ENCODE peak calls at places on chromosome 7, in ten cellular contexts. Y, J, R, W, Z, Q, S, H, O and B are unnamed samples.
A peak's percentile ranks its signal among the peaks of the same experiment; 100 is the strongest.

GRCh38 chr7:100483728-100484635 is at the start of gene NYAP1:
- DNase-seq in Y (no peak), J (peak; percentile 43), R (no peak), W (no peak), Z (peak; percentile 82), Q (peak; percentile 64), S (peak; percentile 27), H (no peak), O (peak; percentile 64), B (peak; percentile 19)

GRCh38 chr7:50842061-50842460 is 59.4 kb upstream of the GRB10 start:
- DNase-seq in Y (no peak), J (no peak), R (no peak), W (no peak), Z (no peak), Q (no peak), S (no peak), H (no peak), O (no peak), B (no peak)

GRCh38 chr7:24725554-24726260 is 31.6 kb downstream of the GSDME start:
- DNase-seq in Y (no peak), J (no peak), R (no peak), W (no peak), Z (no peak), Q (no peak), S (no peak), H (no peak), O (no peak), B (no peak)

GRCh38 chr7:117683736-117684135 is 189.5 kb downstream of the CTTNBP2 start:
- DNase-seq in Y (no peak), J (no peak), R (no peak), W (no peak), Z (no peak), Q (no peak), S (peak; percentile 37), H (no peak), O (no peak), B (peak; percentile 40)

GRCh38 chr7:100366411-100367250 is 6.7 kb upstream of the PILRA start:
- DNase-seq in Y (no peak), J (no peak), R (peak; percentile 19), W (no peak), Z (peak; percentile 57), Q (no peak), S (no peak), H (peak; percentile 58), O (no peak), B (no peak)

GRCh38 chr7:77975672-77976480 is 177.3 kb downstream of the PHTF2 start:
- DNase-seq in Y (no peak), J (no peak), R (no peak), W (no peak), Z (no peak), Q (no peak), S (no peak), H (no peak), O (no peak), B (no peak)

GRCh38 chr7:70477051-70478010 is 654.6 kb upstream of the GALNT17 start:
- DNase-seq in Y (peak; percentile 49), J (no peak), R (peak; percentile 46), W (no peak), Z (no peak), Q (peak; percentile 32), S (no peak), H (no peak), O (peak; percentile 56), B (peak; percentile 3)

GRCh38 chr7:101362334-101363195 is at the start of gene COL26A1:
- DNase-seq in Y (peak; percentile 69), J (no peak), R (no peak), W (no peak), Z (peak; percentile 83), Q (peak; percentile 29), S (no peak), H (no peak), O (peak; percentile 81), B (peak; percentile 27)

GRCh38 chr7:150668472-150668911 is 17.0 kb upstream of the GIMAP2 start:
- DNase-seq in Y (no peak), J (no peak), R (no peak), W (no peak), Z (no peak), Q (no peak), S (no peak), H (peak; percentile 99), O (no peak), B (no peak)

GRCh38 chr7:33108931-33109757 is at the start of gene RP9:
- DNase-seq in Y (peak; percentile 68), J (peak; percentile 71), R (peak; percentile 60), W (no peak), Z (peak; percentile 88), Q (peak; percentile 70), S (peak; percentile 47), H (no peak), O (peak; percentile 91), B (peak; percentile 72)

GRCh38 chr7:12436896-12437535 is 33.4 kb upstream of the VWDE start:
- DNase-seq in Y (no peak), J (peak; percentile 68), R (peak; percentile 51), W (no peak), Z (no peak), Q (peak; percentile 5), S (peak; percentile 68), H (no peak), O (peak; percentile 27), B (peak; percentile 31)

GRCh38 chr7:73717991-73718405 is 1.5 kb downstream of the STX1A start:
- DNase-seq in Y (no peak), J (peak; percentile 95), R (peak; percentile 94), W (peak; percentile 53), Z (no peak), Q (peak; percentile 72), S (peak; percentile 93), H (no peak), O (no peak), B (peak; percentile 69)

GRCh38 chr7:158400601-158401225 is 186.9 kb downstream of the PTPRN2 start:
- DNase-seq in Y (no peak), J (no peak), R (no peak), W (no peak), Z (no peak), Q (no peak), S (no peak), H (no peak), O (no peak), B (no peak)

GRCh38 chr7:83021032-83021431 is 141.7 kb downstream of the PCLO start:
- DNase-seq in Y (no peak), J (no peak), R (no peak), W (no peak), Z (no peak), Q (no peak), S (no peak), H (no peak), O (no peak), B (no peak)

GRCh38 chr7:35839860-35840854 is 39.3 kb downstream of the SEPTIN7 start:
- DNase-seq in Y (no peak), J (peak; percentile 48), R (peak; percentile 17), W (peak; percentile 53), Z (no peak), Q (peak; percentile 29), S (peak; percentile 78), H (no peak), O (no peak), B (peak; percentile 37)
- H3K36me3 ChIP-seq in Y (no peaks in the 10 kb centered on the region), J (peaks cover 1% of the 10 kb centered on the region), R (peaks cover 6% of the 10 kb centered on the region), W (no peaks in the 10 kb centered on the region), Z (peaks cover 2% of the 10 kb centered on the region), Q (peaks cover 3% of the 10 kb centered on the region), S (peaks cover 11% of the 10 kb centered on the region), H (peaks cover 2% of the 10 kb centered on the region), O (no peaks in the 10 kb centered on the region), B (peaks cover 28% of the 10 kb centered on the region)

GRCh38 chr7:20785211-20786048 is 1.3 kb downstream of the SP8 start:
- DNase-seq in Y (no peak), J (peak; percentile 21), R (peak; percentile 48), W (no peak), Z (peak; percentile 71), Q (no peak), S (no peak), H (no peak), O (peak; percentile 79), B (peak; percentile 48)
- H3K4me3 ChIP-seq in Y (no peak overlapping the region), J (peak overlapping the region; percentile 55), R (peak overlapping the region; percentile 52), W (no peak overlapping the region), Z (peak overlapping the region; percentile 11), Q (peak overlapping the region; percentile 53), S (peak overlapping the region; percentile 23), H (no peak overlapping the region), O (peak overlapping the region; percentile 66), B (peak overlapping the region; percentile 51)

DNA sequence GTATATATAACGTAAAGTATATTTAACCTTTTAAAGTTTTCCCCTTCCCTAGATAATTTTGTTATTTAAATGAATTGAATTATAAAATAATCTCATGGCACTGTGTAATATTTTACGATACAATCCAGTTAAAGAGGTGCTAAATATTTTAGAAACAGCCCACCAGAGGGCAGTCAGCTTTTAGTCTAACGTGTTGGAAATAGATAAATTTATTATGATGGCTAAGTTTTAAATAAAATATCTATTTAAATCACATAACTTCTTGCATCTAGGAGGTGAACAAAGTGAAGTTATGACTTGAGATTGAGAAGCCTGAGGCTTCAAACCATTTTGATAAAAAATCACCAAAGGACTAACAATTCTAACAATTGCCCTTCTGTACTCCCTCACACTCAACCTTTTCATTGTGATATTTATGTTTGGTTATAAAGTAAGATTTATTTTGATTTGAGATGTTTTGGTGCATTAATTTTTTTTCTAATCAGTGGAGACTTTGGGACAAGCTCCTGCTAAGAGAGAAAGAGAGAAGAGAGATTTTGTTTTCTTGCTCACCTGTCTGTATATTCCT is 171.5 kb upstream of the SP4 start:
- DNase-seq in Y (no peak), J (peak; percentile 66), R (peak; percentile 6), W (no peak), Z (no peak), Q (peak; percentile 57), S (peak; percentile 38), H (no peak), O (no peak), B (no peak)
- H3K27me3 ChIP-seq in Y (no peaks in the 10 kb centered on the region), J (peaks cover 43% of the 10 kb centered on the region), R (peaks cover 2% of the 10 kb centered on the region), W (peaks cover 1% of the 10 kb centered on the region), Z (peaks cover 2% of the 10 kb centered on the region), Q (peaks cover 35% of the 10 kb centered on the region), S (no peaks in the 10 kb centered on the region), H (no peaks in the 10 kb centered on the region), O (no peaks in the 10 kb centered on the region), B (no peaks in the 10 kb centered on the region)

DNA sequence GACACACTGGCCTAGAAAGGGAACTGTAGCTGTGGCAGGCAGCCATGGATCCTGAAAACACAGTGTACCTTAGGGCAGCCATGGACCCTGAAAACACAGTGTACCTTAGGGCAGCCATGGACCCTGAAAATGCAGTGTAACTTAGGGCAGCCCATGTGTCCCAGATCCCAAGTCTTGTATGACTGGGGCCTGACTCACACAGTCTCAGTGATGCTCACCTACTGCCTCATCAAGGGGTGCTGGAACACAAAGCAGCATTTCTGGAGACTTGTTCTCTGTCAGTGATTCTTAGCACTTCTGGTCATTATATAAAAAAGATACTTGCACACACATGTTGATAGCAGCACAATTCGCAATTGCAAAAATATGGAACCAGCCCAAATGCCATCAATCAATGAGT is 70.2 kb upstream of the LAMB4 start:
- DNase-seq in Y (no peak), J (peak; percentile 35), R (peak; percentile 79), W (no peak), Z (no peak), Q (no peak), S (peak; percentile 30), H (no peak), O (no peak), B (no peak)
- H3K36me3 ChIP-seq in Y (no peaks in the 10 kb centered on the region), J (no peaks in the 10 kb centered on the region), R (no peaks in the 10 kb centered on the region), W (no peaks in the 10 kb centered on the region), Z (no peaks in the 10 kb centered on the region), Q (no peaks in the 10 kb centered on the region), S (no peaks in the 10 kb centered on the region), H (no peaks in the 10 kb centered on the region), O (no peaks in the 10 kb centered on the region), B (no peaks in the 10 kb centered on the region)